ENCODE peak calls at places on chromosomes 5 and 9, in six cellular contexts. One of them, this sample, is unnamed.

GRCh38 chr5:163330723-163331668 is 106.4 kb upstream of the CCNG1 start:
- DNase-seq in IMR-90: no peak
- DNase-seq in SK-N-SH: no peak
- DNase-seq in H1: peak; percentile 71
- DNase-seq in GM12878: no peak
- DNase-seq in WTC11: peak; percentile 24
- DNase-seq in this sample: no peak

GRCh38 chr5:171162602-171163001 is 146.4 kb upstream of the TLX3 start:
- DNase-seq in SK-N-SH: peak; percentile 38
- DNase-seq in IMR-90: peak; percentile 25
- DNase-seq in GM12878: no peak
- DNase-seq in WTC11: peak; percentile 67
- DNase-seq in H1: peak; percentile 72
- DNase-seq in this sample: peak; percentile 21

GRCh38 chr9:124502711-124503702 is 4.2 kb downstream of the NR5A1 start:
- DNase-seq in WTC11: no peak
- DNase-seq in SK-N-SH: peak; percentile 64
- DNase-seq in IMR-90: no peak
- DNase-seq in H1: peak; percentile 73
- DNase-seq in GM12878: no peak
- DNase-seq in this sample: no peak

GRCh38 chr9:88258012-88258411 is 119.7 kb upstream of the SPATA31C2 start:
- DNase-seq in GM12878: no peak
- DNase-seq in IMR-90: peak; percentile 71
- DNase-seq in SK-N-SH: no peak
- DNase-seq in H1: no peak
- DNase-seq in WTC11: no peak
- DNase-seq in this sample: no peak

GRCh38 chr5:485113-485942 is 38.9 kb downstream of the SLC9A3 start:
- DNase-seq in SK-N-SH: no peak
- DNase-seq in H1: no peak
- DNase-seq in IMR-90: no peak
- DNase-seq in WTC11: no peak
- DNase-seq in GM12878: no peak
- DNase-seq in this sample: no peak

GRCh38 chr9:71762900-71763653 is 5.2 kb downstream of the CEMIP2 start:
- DNase-seq in SK-N-SH: no peak
- DNase-seq in IMR-90: peak; percentile 84
- DNase-seq in GM12878: no peak
- DNase-seq in WTC11: no peak
- DNase-seq in H1: no peak
- DNase-seq in this sample: peak; percentile 71

GRCh38 chr5:149775785-149776184 is 45.7 kb downstream of the PPARGC1B start:
- DNase-seq in IMR-90: no peak
- DNase-seq in WTC11: no peak
- DNase-seq in GM12878: peak; percentile 23
- DNase-seq in H1: no peak
- DNase-seq in SK-N-SH: no peak
- DNase-seq in this sample: peak; percentile 40

GRCh38 chr5:107979272-107979671 is 308.5 kb upstream of the EFNA5 start:
- DNase-seq in H1: no peak
- DNase-seq in IMR-90: peak; percentile 14
- DNase-seq in WTC11: no peak
- DNase-seq in GM12878: no peak
- DNase-seq in SK-N-SH: no peak
- DNase-seq in this sample: no peak

GRCh38 chr9:37485389-37486255 is at the start of gene POLR1E:
- DNase-seq in IMR-90: peak; percentile 89
- DNase-seq in WTC11: peak; percentile 96
- DNase-seq in SK-N-SH: peak; percentile 97
- DNase-seq in GM12878: peak; percentile 85
- DNase-seq in H1: peak; percentile 98
- DNase-seq in this sample: peak; percentile 99

GRCh38 chr5:90015584-90016018 is 394.0 kb downstream of the CETN3 start:
- DNase-seq in IMR-90: peak; percentile 11
- DNase-seq in GM12878: peak; percentile 82
- DNase-seq in SK-N-SH: peak; percentile 30
- DNase-seq in WTC11: no peak
- DNase-seq in H1: no peak
- DNase-seq in this sample: no peak

GRCh38 chr5:35876454-35876853 is 19.8 kb downstream of the IL7R start:
- DNase-seq in SK-N-SH: no peak
- DNase-seq in WTC11: no peak
- DNase-seq in GM12878: no peak
- DNase-seq in H1: no peak
- DNase-seq in IMR-90: peak; percentile 32
- DNase-seq in this sample: no peak

DNA sequence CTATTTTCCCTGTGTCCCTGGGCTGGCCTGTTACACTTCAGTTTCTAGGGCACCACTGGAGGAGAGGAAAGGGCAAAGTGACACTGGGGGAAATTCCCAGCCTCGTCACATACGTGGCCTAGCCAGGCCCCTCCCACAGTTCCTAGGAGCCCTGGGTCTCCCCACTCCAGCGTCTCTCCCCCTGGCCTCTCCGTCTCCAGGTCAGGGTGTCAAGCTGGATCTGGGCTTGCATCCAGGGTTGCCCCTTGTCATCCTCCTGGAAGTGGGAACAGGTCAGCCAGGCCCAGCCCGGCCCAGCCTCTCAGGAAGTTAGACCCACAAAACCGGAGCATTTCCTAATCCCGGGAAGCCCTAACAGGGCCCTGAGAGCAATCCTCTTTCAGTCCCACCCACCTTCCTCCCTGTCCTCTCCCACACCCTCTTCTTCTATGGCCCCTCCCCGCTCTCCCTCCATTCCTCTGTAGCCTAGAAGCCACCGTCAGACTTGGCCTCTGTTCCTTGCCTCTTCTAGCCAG is 4.7 kb upstream of the TNIP1 start:
- DNase-seq in WTC11: no peak
- DNase-seq in IMR-90: peak; percentile 44
- DNase-seq in SK-N-SH: no peak
- DNase-seq in H1: no peak
- DNase-seq in GM12878: no peak
- DNase-seq in this sample: no peak
- TF ChIP-seq USF2 in WTC11: no peak
- TF ChIP-seq USF2 in IMR-90: no peak
- TF ChIP-seq USF2 in SK-N-SH: no peak
- TF ChIP-seq USF2 in H1: no peak
- TF ChIP-seq USF2 in GM12878: no peak
- TF ChIP-seq USF2 in this sample: no peak

DNA sequence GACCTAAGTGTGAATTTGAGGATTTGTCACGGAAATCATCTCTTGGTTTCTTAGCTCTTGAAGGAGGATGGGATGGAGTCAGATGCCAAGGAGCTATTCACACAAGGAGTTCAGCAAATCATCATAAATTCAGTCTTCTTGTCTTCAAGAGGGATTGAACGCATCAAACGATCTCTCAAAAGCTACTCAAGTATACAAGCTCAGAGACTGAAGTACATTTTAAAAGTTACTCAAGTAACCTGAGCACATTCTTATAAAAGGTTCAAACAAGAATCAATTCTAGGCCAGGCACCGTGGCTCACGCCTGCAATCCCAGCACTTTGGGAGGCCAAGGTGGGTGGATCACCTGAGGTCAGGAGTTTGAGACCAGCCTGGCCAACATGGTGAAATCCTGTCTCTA is 21.1 kb upstream of the GOLPH3 start:
- DNase-seq in GM12878: no peak
- DNase-seq in SK-N-SH: no peak
- DNase-seq in WTC11: no peak
- DNase-seq in H1: no peak
- DNase-seq in IMR-90: no peak
- DNase-seq in this sample: no peak
- TF ChIP-seq USF2 in GM12878: no peak
- TF ChIP-seq USF2 in SK-N-SH: no peak
- TF ChIP-seq USF2 in WTC11: no peak
- TF ChIP-seq USF2 in H1: no peak
- TF ChIP-seq USF2 in IMR-90: no peak
- TF ChIP-seq USF2 in this sample: no peak

GRCh38 chr5:127892467-127893207 is 189.4 kb downstream of the CCDC192 start:
- DNase-seq in WTC11: no peak
- DNase-seq in SK-N-SH: peak; percentile 10
- DNase-seq in IMR-90: peak; percentile 68
- DNase-seq in H1: no peak
- DNase-seq in GM12878: no peak
- DNase-seq in this sample: peak; percentile 72
- TF ChIP-seq USF2 in WTC11: no peak
- TF ChIP-seq USF2 in SK-N-SH: no peak
- TF ChIP-seq USF2 in IMR-90: no peak
- TF ChIP-seq USF2 in H1: no peak
- TF ChIP-seq USF2 in GM12878: no peak
- TF ChIP-seq USF2 in this sample: no peak

GRCh38 chr9:133889498-133890301 is 102.4 kb downstream of the VAV2 start:
- DNase-seq in GM12878: no peak
- DNase-seq in WTC11: no peak
- DNase-seq in H1: peak; percentile 43
- DNase-seq in SK-N-SH: no peak
- DNase-seq in IMR-90: peak; percentile 20
- DNase-seq in this sample: peak; percentile 28

GRCh38 chr9:133887540-133888047 is 104.5 kb downstream of the VAV2 start:
- DNase-seq in WTC11: no peak
- DNase-seq in GM12878: no peak
- DNase-seq in IMR-90: no peak
- DNase-seq in SK-N-SH: no peak
- DNase-seq in H1: peak; percentile 49
- DNase-seq in this sample: no peak

GRCh38 chr9:133888779-133889491 is 103.2 kb downstream of the VAV2 start:
- DNase-seq in GM12878: no peak
- DNase-seq in IMR-90: no peak
- DNase-seq in SK-N-SH: peak; percentile 61
- DNase-seq in H1: peak; percentile 41
- DNase-seq in WTC11: no peak
- DNase-seq in this sample: no peak

GRCh38 chr9:133886563-133887501 is 105.3 kb downstream of the VAV2 start:
- DNase-seq in H1: peak; percentile 44
- DNase-seq in SK-N-SH: no peak
- DNase-seq in IMR-90: no peak
- DNase-seq in WTC11: no peak
- DNase-seq in GM12878: no peak
- DNase-seq in this sample: no peak

GRCh38 chr9:133888048-133888778 is 103.9 kb downstream of the VAV2 start:
- DNase-seq in H1: peak; percentile 46
- DNase-seq in WTC11: no peak
- DNase-seq in GM12878: no peak
- DNase-seq in IMR-90: no peak
- DNase-seq in SK-N-SH: peak; percentile 79
- DNase-seq in this sample: no peak
- TF ChIP-seq USF2 in H1: no peak
- TF ChIP-seq USF2 in WTC11: no peak
- TF ChIP-seq USF2 in GM12878: no peak
- TF ChIP-seq USF2 in IMR-90: no peak
- TF ChIP-seq USF2 in SK-N-SH: no peak
- TF ChIP-seq USF2 in this sample: no peak

DNA sequence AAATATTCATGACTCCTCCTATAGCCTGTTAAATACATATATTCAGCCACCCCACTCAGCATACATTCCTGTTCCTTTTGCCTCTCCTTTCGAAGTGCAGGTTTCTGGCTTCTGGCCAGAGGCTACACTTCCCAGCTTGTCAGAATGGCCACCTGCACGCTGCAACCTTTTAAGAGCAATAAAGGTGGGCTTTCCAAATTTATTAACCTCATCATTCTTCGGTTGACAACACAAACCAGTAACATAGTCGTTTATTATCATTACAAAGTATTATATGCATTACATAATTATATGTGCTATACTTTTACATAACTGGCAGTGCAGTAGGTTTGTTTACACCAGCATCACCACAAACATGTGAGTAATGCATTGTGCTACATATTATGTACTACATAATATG is 16.5 kb upstream of the TMEM171 start:
- DNase-seq in WTC11: no peak
- DNase-seq in IMR-90: no peak
- DNase-seq in GM12878: no peak
- DNase-seq in H1: no peak
- DNase-seq in SK-N-SH: no peak
- DNase-seq in this sample: no peak
- TF ChIP-seq USF2 in WTC11: no peak
- TF ChIP-seq USF2 in IMR-90: no peak
- TF ChIP-seq USF2 in GM12878: no peak
- TF ChIP-seq USF2 in H1: no peak
- TF ChIP-seq USF2 in SK-N-SH: no peak
- TF ChIP-seq USF2 in this sample: no peak

This sample was measured in A549.